ENCODE peak calls at places on chromosomes 6 and 20, in seven cellular contexts. M is lower lobe of right lung, O is RWPE1, T is fibroblast of lung, F is Peyer's patch, H is nephron progenitor cell, N is glutamatergic neuron. G is an unnamed sample.

GRCh38 chr6:29924287-29924686 is 18.0 kb upstream of the HLA-A start:
- DNase-seq in N (no peak), M (no peak), O (no peak), T (no peak), H (no peak), F (no peak), G (no peak)

GRCh38 chr20:40986774-40987173 is 41.8 kb upstream of the TOP1 start:
- DNase-seq in H (no peak), N (no peak), F (no peak), T (no peak), M (no peak), O (no peak), G (no peak)

GRCh38 chr20:61482425-61482887 is 230.4 kb downstream of the CDH4 start:
- DNase-seq in F (no peak), H (no peak), M (no peak), T (no peak), O (peak; percentile 69), N (no peak), G (no peak)

GRCh38 chr6:25342784-25343183 is 63.6 kb downstream of the CARMIL1 start:
- DNase-seq in F (no peak), M (no peak), H (no peak), O (no peak), T (peak; percentile 54), N (no peak), G (no peak)

GRCh38 chr6:50021894-50022293 is at the start of gene DEFB110:
- DNase-seq in O (no peak), F (no peak), H (no peak), M (no peak), T (no peak), N (no peak), G (no peak)

GRCh38 chr6:154933181-154933827 is 61.8 kb upstream of the TIAM2 start:
- DNase-seq in O (no peak), F (no peak), H (no peak), M (no peak), N (no peak), T (no peak), G (no peak)

GRCh38 chr6:47144306-47144705 is 102.2 kb upstream of the ADGRF1 start:
- DNase-seq in T (peak; percentile 90), F (no peak), H (no peak), N (no peak), M (no peak), O (no peak), G (no peak)

GRCh38 chr6:38775870-38776269 is 60.8 kb downstream of the DNAH8 start:
- DNase-seq in H (no peak), T (no peak), N (no peak), F (no peak), O (no peak), M (no peak), G (no peak)

GRCh38 chr6:170176621-170177382 is 114.1 kb downstream of the DLL1 start:
- DNase-seq in M (no peak), H (no peak), O (peak; percentile 31), T (no peak), N (peak; percentile 56), F (peak; percentile 36), G (no peak)

GRCh38 chr6:33794910-33795615 is 6.1 kb upstream of the LEMD2 start:
- DNase-seq in N (no peak), T (no peak), H (no peak), O (no peak), F (peak; percentile 61), M (no peak), G (no peak)

GRCh38 chr6:29071831-29072723 is 15.0 kb downstream of the OR2B3 start:
- DNase-seq in N (peak; percentile 50), H (peak; percentile 38), M (no peak), O (peak; percentile 44), F (no peak), T (no peak), G (no peak)

GRCh38 chr6:13614126-13614925 is 809 bp upstream of the NOL7 start:
- DNase-seq in F (peak; percentile 71), M (peak; percentile 71), O (peak; percentile 49), N (peak; percentile 73), T (peak; percentile 53), H (peak; percentile 70), G (no peak)

GRCh38 chr20:54844346-54844745 is 369.0 kb downstream of the DOK5 start:
- DNase-seq in N (no peak), T (no peak), M (no peak), O (no peak), H (no peak), F (no peak), G (no peak)

GRCh38 chr6:35497571-35498406 is 910 bp upstream of the TEAD3 start:
- DNase-seq in M (peak; percentile 77), O (peak; percentile 70), N (peak; percentile 64), F (peak; percentile 77), H (peak; percentile 73), T (peak; percentile 92), G (no peak)

GRCh38 chr20:17835941-17836861 is 132.4 kb downstream of the SNX5 start:
- DNase-seq in H (no peak), F (peak; percentile 69), N (no peak), M (no peak), O (no peak), T (peak; percentile 95), G (no peak)

GRCh38 chr6:14596410-14596809 is 478.8 kb downstream of the CD83 start:
- DNase-seq in N (no peak), O (peak; percentile 14), F (no peak), M (peak; percentile 78), H (no peak), T (peak; percentile 63), G (peak; percentile 46)

GRCh38 chr20:58622671-58623578 is 28.2 kb upstream of the STX16 start:
- DNase-seq in M (no peak), T (no peak), N (no peak), O (no peak), F (no peak), H (no peak), G (no peak)

DNA sequence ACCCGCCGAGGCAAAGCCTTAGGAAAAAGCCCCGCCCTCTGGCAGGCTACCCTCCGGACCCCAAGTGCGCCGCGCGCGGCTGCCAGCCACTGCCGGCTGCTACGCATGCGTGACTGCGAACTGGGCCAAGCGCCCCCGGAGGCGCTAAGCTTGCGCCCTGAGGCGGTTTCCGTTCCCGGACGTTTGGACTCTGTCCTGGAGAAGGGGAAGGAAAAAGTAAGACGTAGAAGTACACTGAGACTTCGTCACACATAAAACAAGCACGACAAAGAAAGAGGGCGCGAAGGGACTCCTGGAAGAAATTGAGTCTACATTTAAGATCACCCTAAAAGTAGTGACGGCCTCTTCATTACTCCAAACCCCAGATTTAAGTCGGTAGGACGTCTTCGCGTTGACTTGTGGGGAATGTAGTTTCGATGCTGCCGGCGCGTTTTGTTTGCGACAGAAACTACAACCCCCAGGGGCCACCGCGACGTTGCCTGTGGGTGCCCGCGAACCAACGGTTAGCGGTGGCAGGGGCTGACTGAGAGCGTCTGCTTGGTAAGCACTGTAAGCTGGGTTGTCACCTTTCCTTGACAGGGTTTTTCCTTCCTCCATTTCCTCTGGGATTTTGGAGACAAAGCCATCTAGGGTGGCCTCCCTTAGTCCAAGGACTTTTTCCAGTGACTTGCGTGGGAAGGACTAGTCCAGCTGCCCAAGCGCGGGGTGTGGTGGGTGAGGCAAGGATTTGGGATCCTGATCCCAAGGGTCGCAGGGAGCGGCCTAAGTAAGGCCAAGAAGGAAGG is at the start of gene CEP57L1:
- DNase-seq in H (peak; percentile 97), M (peak; percentile 98), F (peak; percentile 98), O (peak; percentile 89), N (peak; percentile 100), T (peak; percentile 98), G (peak; percentile 88)
- TF ChIP-seq CTCF in H (no peak), M (no peak), F (no peak), O (no peak), N (no peak), T (no peak), G (no peak)

GRCh38 chr20:39880890-39881289 is 808.1 kb downstream of the MAFB start:
- DNase-seq in T (no peak), M (no peak), N (no peak), F (no peak), H (no peak), O (peak; percentile 54), G (no peak)
- TF ChIP-seq CTCF in T (no peak), M (no peak), N (no peak), F (no peak), H (no peak), O (no peak), G (peak; percentile 45)

GRCh38 chr6:106964954-106965353 is 9.6 kb downstream of the CD24 start:
- DNase-seq in F (no peak), M (no peak), H (no peak), O (no peak), N (no peak), T (no peak), G (no peak)

GRCh38 chr6:106967936-106968555 is 6.5 kb downstream of the CD24 start:
- DNase-seq in T (no peak), H (no peak), M (no peak), N (no peak), F (no peak), O (no peak), G (no peak)

GRCh38 chr6:106964099-106964498 is 10.4 kb downstream of the CD24 start:
- DNase-seq in M (no peak), N (no peak), F (no peak), T (no peak), O (no peak), H (no peak), G (no peak)

GRCh38 chr6:106966671-106967522 is 7.6 kb downstream of the CD24 start:
- DNase-seq in O (no peak), F (no peak), N (no peak), H (no peak), M (no peak), T (no peak), G (no peak)

DNA sequence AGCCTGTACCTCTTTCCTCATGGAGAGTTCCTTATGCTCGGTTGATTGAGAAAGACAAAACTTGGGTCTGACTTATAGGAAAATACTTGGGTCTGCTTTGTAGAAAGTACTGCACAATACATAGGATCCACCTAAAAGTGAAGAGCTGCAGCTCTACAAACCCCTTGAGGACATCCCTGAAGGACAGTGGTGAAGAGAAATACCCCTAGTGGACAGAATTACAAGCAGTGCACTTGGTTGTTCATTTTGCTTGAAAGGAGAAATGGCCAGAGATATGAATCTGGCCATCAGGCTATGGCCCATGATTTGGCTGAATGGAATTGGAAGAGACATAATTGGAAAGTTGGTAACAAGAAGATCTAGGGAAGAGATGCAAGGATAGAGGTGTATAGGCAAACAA is 8.3 kb downstream of the CD24 start:
- DNase-seq in F (no peak), M (no peak), H (no peak), O (no peak), T (no peak), N (no peak), G (no peak)
- TF ChIP-seq CTCF in F (no peak), M (no peak), H (no peak), O (no peak), T (no peak), N (no peak), G (peak; percentile 41)

GRCh38 chr6:84553527-84553926 is 210.9 kb downstream of the TBX18 start:
- DNase-seq in O (no peak), H (no peak), N (no peak), T (peak; percentile 37), M (no peak), F (no peak), G (no peak)

GRCh38 chr6:84547341-84547794 is 217.0 kb downstream of the TBX18 start:
- DNase-seq in F (no peak), N (no peak), H (no peak), O (no peak), T (peak; percentile 4), M (no peak), G (no peak)

GRCh38 chr6:84551797-84552196 is 212.6 kb downstream of the TBX18 start:
- DNase-seq in H (no peak), M (no peak), O (no peak), F (no peak), N (no peak), T (no peak), G (no peak)

GRCh38 chr6:84546427-84546914 is 217.9 kb downstream of the TBX18 start:
- DNase-seq in M (no peak), N (peak; percentile 40), H (peak; percentile 29), F (no peak), O (no peak), T (peak; percentile 16), G (no peak)

GRCh38 chr6:84549912-84550311 is 214.5 kb downstream of the TBX18 start:
- DNase-seq in F (no peak), T (no peak), H (no peak), N (no peak), M (no peak), O (no peak), G (no peak)
- TF ChIP-seq CTCF in F (no peak), T (no peak), H (peak; percentile 13), N (no peak), M (no peak), O (no peak), G (peak; percentile 53)

G was measured in epithelial cell of proximal tubule.